ENCODE peak calls at places on chromosomes 11 and 22, in four cellular contexts. O is SW480, W is RWPE1, N is iris pigment epithelial cell. H is an unnamed sample.

GRCh38 chr11:117299351-117300300 is 8.5 kb downstream of the BACE1-AS start:
- DNase-seq in O (no peak), W (no peak), N (no peak), H (peak; percentile 38)

GRCh38 chr11:76207642-76208378 is 1.5 kb upstream of the WNT11 start:
- DNase-seq in O (peak; percentile 80), W (peak; percentile 84), N (peak; percentile 74), H (peak; percentile 92)

GRCh38 chr22:45783021-45783420 is 111.4 kb downstream of the ATXN10 start:
- DNase-seq in O (no peak), W (no peak), N (no peak), H (no peak)

GRCh38 chr11:58907780-58908179 is 31.5 kb upstream of the GLYATL1 start:
- DNase-seq in O (no peak), W (no peak), N (no peak), H (no peak)

GRCh38 chr22:19652316-19652715 is 62.0 kb upstream of the SEPTIN5 start:
- DNase-seq in O (no peak), W (no peak), N (no peak), H (no peak)

GRCh38 chr11:119048644-119049043 is 8.4 kb downstream of the HYOU1 start:
- DNase-seq in O (no peak), W (no peak), N (no peak), H (no peak)

GRCh38 chr11:61297341-61297740 is 2.2 kb upstream of the VWCE start:
- DNase-seq in O (peak; percentile 16), W (peak; percentile 41), N (peak; percentile 39), H (no peak)

GRCh38 chr11:8652140-8652539 is 30.3 kb downstream of the TRIM66 start:
- DNase-seq in O (no peak), W (peak; percentile 51), N (peak; percentile 85), H (peak; percentile 55)

GRCh38 chr22:45997775-45998637 is 21.0 kb upstream of the WNT7B start:
- DNase-seq in O (no peak), W (no peak), N (no peak), H (no peak)

GRCh38 chr22:17097062-17097461 is 12.3 kb downstream of the IL17RA start:
- DNase-seq in O (no peak), W (no peak), N (no peak), H (no peak)

GRCh38 chr11:37124384-37124783 is 526.3 kb upstream of the RAG2 start:
- DNase-seq in O (no peak), W (peak; percentile 13), N (no peak), H (peak; percentile 21)

GRCh38 chr22:18110194-18110943 is at the start of gene TUBA8:
- DNase-seq in O (peak; percentile 48), W (peak; percentile 19), N (peak; percentile 31), H (peak; percentile 57)

GRCh38 chr11:128592454-128592853 is 5.1 kb upstream of the ETS1 start:
- DNase-seq in O (no peak), W (no peak), N (no peak), H (no peak)

GRCh38 chr11:22728600-22729394 is 62.4 kb downstream of the GAS2 start:
- DNase-seq in O (no peak), W (no peak), N (no peak), H (no peak)

GRCh38 chr11:101127348-101127698 is 2.3 kb downstream of the PGR start:
- DNase-seq in O (no peak), W (no peak), N (peak; percentile 4), H (peak; percentile 28)

GRCh38 chr22:19703869-19704268 is 10.4 kb upstream of the SEPTIN5 start:
- DNase-seq in O (no peak), W (no peak), N (no peak), H (peak; percentile 4)

GRCh38 chr22:37021710-37022482 is 2.4 kb downstream of the MPST start:
- DNase-seq in O (no peak), W (no peak), N (peak; percentile 46), H (peak; percentile 62)

GRCh38 chr11:95149659-95150294 is 60.1 kb downstream of the ENDOD1 start:
- DNase-seq in O (peak; percentile 98), W (peak; percentile 54), N (no peak), H (peak; percentile 58)

GRCh38 chr11:111939836-111940604 is 2.9 kb downstream of the DIXDC1 start:
- DNase-seq in O (no peak), W (no peak), N (peak; percentile 88), H (no peak)

GRCh38 chr11:45739866-45740265 is 65.1 kb upstream of the SLC35C1 start:
- DNase-seq in O (no peak), W (no peak), N (no peak), H (no peak)

GRCh38 chr11:1153105-1153950 is 4.4 kb upstream of the MUC5AC start:
- DNase-seq in O (no peak), W (no peak), N (no peak), H (peak; percentile 9)

GRCh38 chr22:36773935-36774334 is 2.0 kb downstream of the IFT27 start:
- DNase-seq in O (peak; percentile 30), W (no peak), N (peak; percentile 58), H (peak; percentile 37)

GRCh38 chr11:133930767-133931448 is 25.9 kb downstream of the IGSF9B start:
- DNase-seq in O (no peak), W (no peak), N (no peak), H (peak; percentile 60)

GRCh38 chr22:37018815-37019308 is 385 bp downstream of the TST start:
- DNase-seq in O (peak; percentile 19), W (peak; percentile 28), N (peak; percentile 47), H (peak; percentile 86)

GRCh38 chr11:17978553-17979287 is 34.1 kb downstream of the SERGEF start:
- DNase-seq in O (peak; percentile 39), W (peak; percentile 68), N (peak; percentile 48), H (peak; percentile 75)

GRCh38 chr11:120236169-120237107 is 3.5 kb upstream of the POU2F3 start:
- DNase-seq in O (peak; percentile 75), W (peak; percentile 55), N (no peak), H (no peak)

GRCh38 chr22:37771081-37771480 is 36.7 kb upstream of the GCAT start:
- DNase-seq in O (no peak), W (no peak), N (no peak), H (no peak)

GRCh38 chr11:71235719-71236118 is 16.7 kb downstream of the SHANK2 start:
- DNase-seq in O (no peak), W (no peak), N (no peak), H (no peak)

GRCh38 chr11:69943066-69943465 is 123.8 kb upstream of the FGF3 start:
- DNase-seq in O (peak; percentile 65), W (no peak), N (no peak), H (no peak)

GRCh38 chr11:113272927-113273615 is 41.3 kb upstream of the TTC12 start:
- DNase-seq in O (no peak), W (no peak), N (no peak), H (no peak)